ENCODE peak calls at places on chromosome 21, in nine cellular contexts. One of them, this sample, is unnamed.

GRCh38 chr21:35529141-35529863 is 480.2 kb upstream of the RUNX1 start:
- DNase-seq in OCI-LY7: peak; percentile 17
- DNase-seq in thoracic aorta: no peak
- DNase-seq in GM23248: no peak
- DNase-seq in fibroblast of lung: peak; percentile 58
- DNase-seq in right cardiac atrium: no peak
- DNase-seq in SJSA1: no peak
- DNase-seq in CD8-positive, alpha-beta memory T cell: no peak
- DNase-seq in A549: no peak
- DNase-seq in this sample: no peak

GRCh38 chr21:31347435-31348032 is 3.5 kb upstream of the TIAM1 start:
- DNase-seq in OCI-LY7: peak; percentile 35
- DNase-seq in GM23248: peak; percentile 47
- DNase-seq in SJSA1: no peak
- DNase-seq in A549: peak; percentile 19
- DNase-seq in CD8-positive, alpha-beta memory T cell: no peak
- DNase-seq in thoracic aorta: no peak
- DNase-seq in right cardiac atrium: no peak
- DNase-seq in fibroblast of lung: peak; percentile 59
- DNase-seq in this sample: no peak

GRCh38 chr21:37224861-37225260 is 42.3 kb downstream of the VPS26C start:
- DNase-seq in SJSA1: no peak
- DNase-seq in A549: no peak
- DNase-seq in CD8-positive, alpha-beta memory T cell: no peak
- DNase-seq in fibroblast of lung: no peak
- DNase-seq in thoracic aorta: no peak
- DNase-seq in right cardiac atrium: no peak
- DNase-seq in OCI-LY7: no peak
- DNase-seq in GM23248: no peak
- DNase-seq in this sample: no peak

GRCh38 chr21:38927776-38928175 is 122.0 kb downstream of the ETS2 start:
- DNase-seq in OCI-LY7: no peak
- DNase-seq in A549: no peak
- DNase-seq in right cardiac atrium: no peak
- DNase-seq in thoracic aorta: no peak
- DNase-seq in GM23248: no peak
- DNase-seq in fibroblast of lung: no peak
- DNase-seq in CD8-positive, alpha-beta memory T cell: no peak
- DNase-seq in SJSA1: no peak
- DNase-seq in this sample: no peak

GRCh38 chr21:29647353-29647781 is 292.4 kb downstream of the GRIK1 start:
- DNase-seq in CD8-positive, alpha-beta memory T cell: no peak
- DNase-seq in OCI-LY7: no peak
- DNase-seq in SJSA1: no peak
- DNase-seq in A549: no peak
- DNase-seq in right cardiac atrium: no peak
- DNase-seq in thoracic aorta: no peak
- DNase-seq in GM23248: no peak
- DNase-seq in fibroblast of lung: peak; percentile 99
- DNase-seq in this sample: no peak

GRCh38 chr21:18959817-18960216 is 556.2 kb upstream of the TMPRSS15 start:
- DNase-seq in OCI-LY7: no peak
- DNase-seq in right cardiac atrium: peak; percentile 20
- DNase-seq in A549: no peak
- DNase-seq in SJSA1: no peak
- DNase-seq in thoracic aorta: no peak
- DNase-seq in CD8-positive, alpha-beta memory T cell: no peak
- DNase-seq in GM23248: no peak
- DNase-seq in fibroblast of lung: no peak
- DNase-seq in this sample: no peak

GRCh38 chr21:29642551-29643245 is 297.1 kb downstream of the GRIK1 start:
- DNase-seq in GM23248: no peak
- DNase-seq in thoracic aorta: no peak
- DNase-seq in A549: no peak
- DNase-seq in SJSA1: no peak
- DNase-seq in right cardiac atrium: no peak
- DNase-seq in fibroblast of lung: no peak
- DNase-seq in OCI-LY7: no peak
- DNase-seq in CD8-positive, alpha-beta memory T cell: no peak
- DNase-seq in this sample: no peak

GRCh38 chr21:20814090-20814489 is 184.1 kb upstream of the NCAM2 start:
- DNase-seq in CD8-positive, alpha-beta memory T cell: no peak
- DNase-seq in fibroblast of lung: no peak
- DNase-seq in thoracic aorta: no peak
- DNase-seq in OCI-LY7: no peak
- DNase-seq in A549: no peak
- DNase-seq in right cardiac atrium: no peak
- DNase-seq in SJSA1: no peak
- DNase-seq in GM23248: no peak
- DNase-seq in this sample: no peak

GRCh38 chr21:29148535-29148934 is 18.1 kb downstream of the MAP3K7CL start:
- DNase-seq in CD8-positive, alpha-beta memory T cell: no peak
- DNase-seq in thoracic aorta: no peak
- DNase-seq in OCI-LY7: no peak
- DNase-seq in right cardiac atrium: peak; percentile 22
- DNase-seq in GM23248: peak; percentile 87
- DNase-seq in A549: no peak
- DNase-seq in SJSA1: no peak
- DNase-seq in fibroblast of lung: peak; percentile 75
- DNase-seq in this sample: peak; percentile 41

GRCh38 chr21:29604096-29604495 is 305.4 kb downstream of the BACH1 start:
- DNase-seq in right cardiac atrium: no peak
- DNase-seq in GM23248: no peak
- DNase-seq in thoracic aorta: no peak
- DNase-seq in OCI-LY7: no peak
- DNase-seq in SJSA1: no peak
- DNase-seq in A549: no peak
- DNase-seq in CD8-positive, alpha-beta memory T cell: no peak
- DNase-seq in fibroblast of lung: no peak
- DNase-seq in this sample: no peak

GRCh38 chr21:26055841-26056264 is 114.7 kb downstream of the APP start:
- DNase-seq in right cardiac atrium: no peak
- DNase-seq in GM23248: no peak
- DNase-seq in A549: no peak
- DNase-seq in fibroblast of lung: no peak
- DNase-seq in SJSA1: no peak
- DNase-seq in CD8-positive, alpha-beta memory T cell: no peak
- DNase-seq in OCI-LY7: no peak
- DNase-seq in thoracic aorta: no peak
- DNase-seq in this sample: no peak

GRCh38 chr21:26061437-26061836 is 109.1 kb downstream of the APP start:
- DNase-seq in OCI-LY7: no peak
- DNase-seq in CD8-positive, alpha-beta memory T cell: no peak
- DNase-seq in A549: no peak
- DNase-seq in GM23248: peak; percentile 35
- DNase-seq in SJSA1: no peak
- DNase-seq in right cardiac atrium: no peak
- DNase-seq in thoracic aorta: no peak
- DNase-seq in fibroblast of lung: peak; percentile 82
- DNase-seq in this sample: no peak

GRCh38 chr21:26060335-26061115 is 110.0 kb downstream of the APP start:
- DNase-seq in fibroblast of lung: no peak
- DNase-seq in SJSA1: no peak
- DNase-seq in right cardiac atrium: no peak
- DNase-seq in A549: no peak
- DNase-seq in OCI-LY7: no peak
- DNase-seq in GM23248: no peak
- DNase-seq in thoracic aorta: no peak
- DNase-seq in CD8-positive, alpha-beta memory T cell: no peak
- DNase-seq in this sample: no peak

GRCh38 chr21:26055010-26055409 is 115.6 kb downstream of the APP start:
- DNase-seq in right cardiac atrium: no peak
- DNase-seq in GM23248: no peak
- DNase-seq in CD8-positive, alpha-beta memory T cell: no peak
- DNase-seq in fibroblast of lung: no peak
- DNase-seq in thoracic aorta: no peak
- DNase-seq in A549: no peak
- DNase-seq in SJSA1: no peak
- DNase-seq in OCI-LY7: no peak
- DNase-seq in this sample: no peak

GRCh38 chr21:26057488-26058170 is 112.9 kb downstream of the APP start:
- DNase-seq in thoracic aorta: no peak
- DNase-seq in CD8-positive, alpha-beta memory T cell: no peak
- DNase-seq in SJSA1: no peak
- DNase-seq in OCI-LY7: no peak
- DNase-seq in A549: no peak
- DNase-seq in fibroblast of lung: no peak
- DNase-seq in GM23248: no peak
- DNase-seq in right cardiac atrium: no peak
- DNase-seq in this sample: no peak
- H3K27ac ChIP-seq in thoracic aorta: no peak overlapping the region
- H3K27ac ChIP-seq in CD8-positive, alpha-beta memory T cell: no peak overlapping the region
- H3K27ac ChIP-seq in SJSA1: no peak overlapping the region
- H3K27ac ChIP-seq in OCI-LY7: no peak overlapping the region
- H3K27ac ChIP-seq in A549: no peak overlapping the region
- H3K27ac ChIP-seq in fibroblast of lung: no peak overlapping the region
- H3K27ac ChIP-seq in GM23248: no peak overlapping the region
- H3K27ac ChIP-seq in right cardiac atrium: no peak overlapping the region
- H3K27ac ChIP-seq in this sample: no peak overlapping the region

GRCh38 chr21:43882952-43883492 is 18.0 kb downstream of the AGPAT3 start:
- DNase-seq in OCI-LY7: no peak
- DNase-seq in SJSA1: no peak
- DNase-seq in GM23248: no peak
- DNase-seq in CD8-positive, alpha-beta memory T cell: no peak
- DNase-seq in fibroblast of lung: no peak
- DNase-seq in right cardiac atrium: no peak
- DNase-seq in thoracic aorta: no peak
- DNase-seq in A549: no peak
- DNase-seq in this sample: no peak
- H3K27ac ChIP-seq in OCI-LY7: no peak overlapping the region
- H3K27ac ChIP-seq in SJSA1: no peak overlapping the region
- H3K27ac ChIP-seq in GM23248: no peak overlapping the region
- H3K27ac ChIP-seq in CD8-positive, alpha-beta memory T cell: peak overlapping the region; percentile 20
- H3K27ac ChIP-seq in fibroblast of lung: no peak overlapping the region
- H3K27ac ChIP-seq in right cardiac atrium: no peak overlapping the region
- H3K27ac ChIP-seq in thoracic aorta: no peak overlapping the region
- H3K27ac ChIP-seq in A549: no peak overlapping the region
- H3K27ac ChIP-seq in this sample: no peak overlapping the region

GRCh38 chr21:41647806-41648561 is 118.9 kb downstream of the RIPK4 start:
- DNase-seq in thoracic aorta: no peak
- DNase-seq in SJSA1: no peak
- DNase-seq in fibroblast of lung: no peak
- DNase-seq in OCI-LY7: no peak
- DNase-seq in A549: no peak
- DNase-seq in right cardiac atrium: no peak
- DNase-seq in GM23248: no peak
- DNase-seq in CD8-positive, alpha-beta memory T cell: no peak
- DNase-seq in this sample: no peak
- H3K27ac ChIP-seq in thoracic aorta: peak overlapping the region; percentile 56
- H3K27ac ChIP-seq in SJSA1: no peak overlapping the region
- H3K27ac ChIP-seq in fibroblast of lung: no peak overlapping the region
- H3K27ac ChIP-seq in OCI-LY7: no peak overlapping the region
- H3K27ac ChIP-seq in A549: peak overlapping the region; percentile 49
- H3K27ac ChIP-seq in right cardiac atrium: no peak overlapping the region
- H3K27ac ChIP-seq in GM23248: peak overlapping the region; percentile 31
- H3K27ac ChIP-seq in CD8-positive, alpha-beta memory T cell: no peak overlapping the region
- H3K27ac ChIP-seq in this sample: no peak overlapping the region

DNA sequence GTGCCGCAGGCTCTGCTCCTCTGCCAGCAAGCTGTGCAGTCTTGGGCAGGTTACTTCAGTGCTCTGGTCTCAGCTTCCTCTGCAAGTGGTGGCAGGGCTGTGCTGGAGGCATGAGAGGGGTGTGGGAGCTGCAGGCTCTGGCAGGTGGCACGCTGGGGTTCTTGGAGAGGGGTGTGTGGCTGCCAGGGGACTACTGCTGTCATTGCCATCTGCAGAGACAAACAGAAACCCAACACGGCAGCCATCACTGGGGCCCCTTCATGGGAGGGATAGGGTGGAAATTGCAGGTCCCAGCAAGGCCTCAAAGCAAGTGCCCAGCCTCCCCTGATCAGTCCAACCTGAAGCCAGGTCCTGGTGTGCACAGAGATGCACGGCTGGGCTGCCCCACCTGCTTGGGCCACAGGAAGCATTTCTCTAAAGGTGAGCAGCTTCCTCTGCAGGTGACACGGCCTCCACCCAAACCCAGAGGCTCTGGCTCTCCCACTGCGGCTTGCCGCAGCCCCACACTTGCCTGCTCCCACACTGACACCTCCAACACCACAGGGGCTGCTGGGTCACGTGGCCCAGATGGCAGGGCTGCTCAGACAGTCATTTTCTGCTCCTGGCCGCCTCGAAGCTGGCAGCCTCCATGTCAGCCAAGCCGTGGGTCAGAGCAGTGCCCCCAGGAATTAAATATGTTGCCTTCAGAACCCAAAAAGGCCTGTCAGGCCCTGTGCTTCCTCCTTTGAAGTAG is 4.1 kb upstream of the COL6A2 start:
- DNase-seq in OCI-LY7: no peak
- DNase-seq in right cardiac atrium: no peak
- DNase-seq in CD8-positive, alpha-beta memory T cell: peak; percentile 40
- DNase-seq in thoracic aorta: no peak
- DNase-seq in A549: no peak
- DNase-seq in fibroblast of lung: no peak
- DNase-seq in SJSA1: no peak
- DNase-seq in GM23248: no peak
- DNase-seq in this sample: no peak
- H3K27ac ChIP-seq in OCI-LY7: no peak overlapping the region
- H3K27ac ChIP-seq in right cardiac atrium: no peak overlapping the region
- H3K27ac ChIP-seq in CD8-positive, alpha-beta memory T cell: no peak overlapping the region
- H3K27ac ChIP-seq in thoracic aorta: peak overlapping the region; percentile 93
- H3K27ac ChIP-seq in A549: no peak overlapping the region
- H3K27ac ChIP-seq in fibroblast of lung: peak overlapping the region; percentile 91
- H3K27ac ChIP-seq in SJSA1: no peak overlapping the region
- H3K27ac ChIP-seq in GM23248: peak overlapping the region; percentile 99
- H3K27ac ChIP-seq in this sample: no peak overlapping the region